ENCODE peak calls at places on chromosomes 7 and 10, in ten cellular contexts. U, Q, O, I, F, L, Z, E, K and T are unnamed samples.
A peak's percentile ranks its signal among the peaks of the same experiment; 100 is the strongest.

GRCh38 chr7:138553805-138554204 is 93.7 kb downstream of the TRIM24 start:
- DNase-seq in U (no peak), Q (no peak), O (no peak), I (no peak), F (no peak), L (no peak), Z (no peak), E (no peak), K (no peak), T (no peak)

GRCh38 chr7:11726251-11727155 is 105.5 kb downstream of the THSD7A start:
- DNase-seq in U (no peak), Q (no peak), O (no peak), I (no peak), F (no peak), L (no peak), Z (no peak), E (peak; percentile 89), K (peak; percentile 37), T (peak; percentile 3)

GRCh38 chr7:69808401-69808800 is 210.1 kb downstream of the AUTS2 start:
- DNase-seq in U (no peak), Q (no peak), O (no peak), I (no peak), F (no peak), L (no peak), Z (no peak), E (no peak), K (no peak), T (no peak)

GRCh38 chr10:80407836-80408197 is 534 bp upstream of the PRXL2A start:
- DNase-seq in U (peak; percentile 69), Q (no peak), O (peak; percentile 79), I (no peak), F (peak; percentile 48), L (no peak), Z (no peak), E (no peak), K (no peak), T (peak; percentile 62)

GRCh38 chr7:125563964-125564529 is 634.4 kb upstream of the POT1 start:
- DNase-seq in U (no peak), Q (no peak), O (no peak), I (no peak), F (no peak), L (no peak), Z (no peak), E (no peak), K (no peak), T (no peak)

GRCh38 chr10:22552888-22553378 is 161.4 kb downstream of the PIP4K2A start:
- DNase-seq in U (no peak), Q (peak; percentile 59), O (no peak), I (no peak), F (no peak), L (no peak), Z (no peak), E (peak; percentile 82), K (no peak), T (no peak)

GRCh38 chr7:66296001-66296521 is 90.9 kb downstream of the TPST1 start:
- DNase-seq in U (no peak), Q (no peak), O (no peak), I (no peak), F (no peak), L (no peak), Z (no peak), E (peak; percentile 88), K (no peak), T (no peak)

GRCh38 chr10:49080965-49081364 is 34.4 kb downstream of the VSTM4 start:
- DNase-seq in U (no peak), Q (no peak), O (no peak), I (peak; percentile 15), F (no peak), L (no peak), Z (no peak), E (no peak), K (no peak), T (peak; percentile 31)

GRCh38 chr7:73894851-73895441 is 34.0 kb downstream of the TMEM270 start:
- DNase-seq in U (no peak), Q (peak; percentile 53), O (peak; percentile 77), I (no peak), F (peak; percentile 47), L (peak; percentile 92), Z (no peak), E (peak; percentile 92), K (peak; percentile 73), T (peak; percentile 21)

GRCh38 chr7:142806021-142806353 is 35.2 kb downstream of the PRSS2 start:
- DNase-seq in U (no peak), Q (no peak), O (no peak), I (no peak), F (no peak), L (no peak), Z (no peak), E (no peak), K (no peak), T (no peak)

GRCh38 chr7:142804715-142805114 is 33.9 kb downstream of the PRSS2 start:
- DNase-seq in U (no peak), Q (no peak), O (no peak), I (no peak), F (no peak), L (no peak), Z (no peak), E (no peak), K (no peak), T (no peak)

GRCh38 chr7:142803901-142804300 is 33.1 kb downstream of the PRSS2 start:
- DNase-seq in U (no peak), Q (no peak), O (no peak), I (no peak), F (no peak), L (no peak), Z (no peak), E (no peak), K (no peak), T (no peak)

GRCh38 chr7:142806957-142807356 is 36.2 kb downstream of the PRSS2 start:
- DNase-seq in U (no peak), Q (no peak), O (no peak), I (no peak), F (no peak), L (no peak), Z (no peak), E (no peak), K (no peak), T (no peak)

DNA sequence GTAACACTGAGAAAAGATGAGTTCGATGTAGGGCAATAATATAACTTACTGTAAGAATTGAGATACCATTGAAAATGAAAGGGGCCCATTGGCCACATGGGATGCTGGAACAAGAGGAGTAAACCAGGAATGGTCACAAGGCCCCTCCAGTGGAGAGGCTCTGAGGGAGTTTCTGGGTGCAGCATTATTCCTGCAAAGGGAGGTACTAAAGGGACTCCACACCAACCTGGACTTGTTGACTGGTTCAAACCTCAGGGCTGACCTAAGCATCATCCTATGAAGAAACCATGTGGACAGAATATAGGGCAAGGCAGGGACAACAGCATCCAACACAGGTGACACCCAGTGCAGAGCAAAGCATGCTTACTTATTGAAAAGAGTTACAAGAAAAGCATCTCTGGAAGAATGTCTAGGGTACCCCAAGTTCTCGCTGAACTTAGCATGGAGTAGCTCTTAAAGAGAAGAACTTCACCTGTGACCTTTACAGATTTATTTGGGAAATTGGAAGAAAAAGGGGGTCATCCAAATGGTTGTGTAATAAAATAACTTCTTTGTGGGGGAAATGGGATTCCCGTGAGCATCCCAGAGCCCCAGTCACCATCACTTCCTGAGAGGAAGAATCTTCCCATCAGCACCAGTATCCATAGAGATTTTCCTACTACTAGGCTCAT is 34.7 kb downstream of the PRSS2 start:
- DNase-seq in U (no peak), Q (no peak), O (no peak), I (no peak), F (no peak), L (no peak), Z (no peak), E (no peak), K (no peak), T (no peak)
- H3K4me1 ChIP-seq in U (no peaks in the 10 kb centered on the region), Q (no peaks in the 10 kb centered on the region), O (no peaks in the 10 kb centered on the region), I (no peaks in the 10 kb centered on the region), F (no peaks in the 10 kb centered on the region), L (no peaks in the 10 kb centered on the region), Z (peaks cover 95% of the 10 kb centered on the region), E (no peaks in the 10 kb centered on the region), K (no peaks in the 10 kb centered on the region), T (no peaks in the 10 kb centered on the region)

GRCh38 chr10:10361486-10361885 is 656.2 kb upstream of the CELF2 start:
- DNase-seq in U (no peak), Q (no peak), O (no peak), I (no peak), F (no peak), L (no peak), Z (no peak), E (no peak), K (no peak), T (no peak)
- H3K27ac ChIP-seq in U (no peak overlapping the region), Q (no peak overlapping the region), O (no peak overlapping the region), I (no peak overlapping the region), F (no peak overlapping the region), L (no peak overlapping the region), Z (no peak overlapping the region), E (no peak overlapping the region), K (no peak overlapping the region), T (no peak overlapping the region)

GRCh38 chr10:90652519-90652918 is 205.3 kb downstream of the HTR7 start:
- DNase-seq in U (no peak), Q (no peak), O (no peak), I (no peak), F (no peak), L (no peak), Z (no peak), E (peak; percentile 56), K (no peak), T (no peak)
- TF ChIP-seq CTCF in U (no peak), Q (no peak), O (peak; percentile 19), I (no peak), F (no peak), L (peak; percentile 50), Z (no peak), E (peak; percentile 72), K (peak; percentile 15), T (no peak)

GRCh38 chr10:72338180-72338579 is 16.5 kb downstream of the DNAJB12 start:
- DNase-seq in U (no peak), Q (no peak), O (no peak), I (no peak), F (no peak), L (no peak), Z (no peak), E (no peak), K (no peak), T (no peak)
- H3K4me1 ChIP-seq in U (peaks cover 39% of the 10 kb centered on the region), Q (peaks cover 40% of the 10 kb centered on the region), O (peaks cover 53% of the 10 kb centered on the region), I (peaks cover 58% of the 10 kb centered on the region), F (peaks cover 32% of the 10 kb centered on the region), L (no peaks in the 10 kb centered on the region), Z (peaks cover 45% of the 10 kb centered on the region), E (peaks cover 25% of the 10 kb centered on the region), K (peaks cover 44% of the 10 kb centered on the region), T (peaks cover 11% of the 10 kb centered on the region)

DNA sequence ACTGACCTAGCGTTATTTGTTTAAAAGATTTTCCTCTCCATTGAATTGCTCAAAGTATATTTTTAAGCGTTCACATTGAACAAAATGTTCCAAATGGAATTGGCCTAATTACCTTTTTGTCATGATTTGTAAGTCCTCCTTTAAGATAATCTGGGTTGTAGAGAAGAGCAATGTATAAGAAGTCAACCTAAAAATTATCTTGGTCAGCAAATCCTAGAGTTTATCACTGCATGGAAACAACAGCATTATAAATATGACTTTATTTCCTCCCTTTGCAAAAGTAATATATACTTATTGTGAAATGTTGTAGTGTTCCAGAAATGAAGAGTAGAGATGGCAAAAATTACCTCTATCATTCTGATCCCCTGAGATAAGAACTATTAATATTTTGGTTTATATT is 59.2 kb downstream of the TAX1BP1 start:
- DNase-seq in U (no peak), Q (no peak), O (no peak), I (no peak), F (no peak), L (no peak), Z (no peak), E (no peak), K (no peak), T (no peak)
- H3K27ac ChIP-seq in U (no peak overlapping the region), Q (no peak overlapping the region), O (no peak overlapping the region), I (no peak overlapping the region), F (no peak overlapping the region), L (no peak overlapping the region), Z (no peak overlapping the region), E (no peak overlapping the region), K (no peak overlapping the region), T (no peak overlapping the region)